ENCODE peak calls at places on chromosomes 7 and 10, in five cellular contexts. I is lung, T is fibroblast of lung, Z is endodermal cell, E is uterus. G is an unnamed sample. For H3K4me1, the result is how much of the 10 kb centered on the place peaks cover.

GRCh38 chr10:101797403-101798059 is 14.3 kb upstream of the NPM3 start:
- DNase-seq in I (no peak), T (no peak), Z (no peak), E (no peak), G (no peak)

GRCh38 chr10:18880530-18880929 is 168.1 kb upstream of the MALRD1 start:
- DNase-seq in I (no peak), T (no peak), Z (peak), E (no peak), G (peak)

GRCh38 chr7:42192072-42192471 is 44.9 kb downstream of the GLI3 start:
- DNase-seq in I (no peak), T (no peak), Z (no peak), E (no peak), G (no peak)

GRCh38 chr7:50832744-50833143 is 50.0 kb upstream of the GRB10 start:
- DNase-seq in I (no peak), T (peak), Z (no peak), E (no peak), G (no peak)

GRCh38 chr7:151051108-151051507 is 2.8 kb downstream of the ASIC3 start:
- DNase-seq in I (peak), T (peak), Z (peak), E (peak), G (peak)

GRCh38 chr7:36015733-36016132 is 137.3 kb upstream of the EEPD1 start:
- DNase-seq in I (no peak), T (peak), Z (no peak), E (no peak), G (no peak)

GRCh38 chr7:50068026-50068425 is 25.0 kb downstream of the ZPBP start:
- DNase-seq in I (no peak), T (peak), Z (no peak), E (no peak), G (peak)

GRCh38 chr7:77644774-77645173 is 51.5 kb upstream of the RSBN1L start:
- DNase-seq in I (no peak), T (no peak), Z (no peak), E (no peak), G (no peak)

GRCh38 chr7:118214051-118214832 is 10.3 kb upstream of the ANKRD7 start:
- DNase-seq in I (peak), T (peak), Z (no peak), E (peak), G (peak)

GRCh38 chr7:142669074-142669654 is 80.1 kb upstream of the PRSS1 start:
- DNase-seq in I (no peak), T (peak), Z (no peak), E (no peak), G (peak)

GRCh38 chr10:7133958-7134357 is 276.9 kb downstream of the SFMBT2 start:
- DNase-seq in I (no peak), T (no peak), Z (no peak), E (no peak), G (no peak)

GRCh38 chr10:7130191-7130911 is 280.5 kb downstream of the SFMBT2 start:
- DNase-seq in I (no peak), T (no peak), Z (no peak), E (no peak), G (no peak)

GRCh38 chr10:7133270-7133669 is 277.6 kb downstream of the SFMBT2 start:
- DNase-seq in I (no peak), T (peak), Z (no peak), E (no peak), G (no peak)

GRCh38 chr10:7134448-7134847 is 276.4 kb downstream of the SFMBT2 start:
- DNase-seq in I (peak), T (no peak), Z (no peak), E (no peak), G (no peak)

DNA sequence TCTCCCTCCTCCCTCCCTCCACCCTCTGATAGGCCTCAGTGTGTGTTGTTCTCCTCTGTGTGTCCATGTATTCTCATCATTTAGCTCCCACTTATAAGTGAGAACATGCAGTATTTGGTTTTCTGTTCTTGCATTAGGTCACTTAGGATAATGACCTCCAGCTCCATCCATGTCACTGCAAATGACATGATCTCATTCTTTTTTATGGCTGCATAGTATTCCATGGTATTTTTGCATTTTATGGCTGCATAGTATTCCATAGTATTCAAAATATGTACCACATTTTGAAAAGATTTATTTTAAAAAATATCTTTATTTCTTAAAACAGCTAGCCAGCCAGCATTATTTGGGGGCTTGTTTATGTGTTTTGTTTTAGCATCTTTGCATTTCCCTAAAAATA is 275.6 kb downstream of the SFMBT2 start:
- DNase-seq in I (no peak), T (no peak), Z (no peak), E (no peak), G (no peak)
- H3K4me1 ChIP-seq in I (under half), T (under half), Z (under half), E (under half), G (under half)

DNA sequence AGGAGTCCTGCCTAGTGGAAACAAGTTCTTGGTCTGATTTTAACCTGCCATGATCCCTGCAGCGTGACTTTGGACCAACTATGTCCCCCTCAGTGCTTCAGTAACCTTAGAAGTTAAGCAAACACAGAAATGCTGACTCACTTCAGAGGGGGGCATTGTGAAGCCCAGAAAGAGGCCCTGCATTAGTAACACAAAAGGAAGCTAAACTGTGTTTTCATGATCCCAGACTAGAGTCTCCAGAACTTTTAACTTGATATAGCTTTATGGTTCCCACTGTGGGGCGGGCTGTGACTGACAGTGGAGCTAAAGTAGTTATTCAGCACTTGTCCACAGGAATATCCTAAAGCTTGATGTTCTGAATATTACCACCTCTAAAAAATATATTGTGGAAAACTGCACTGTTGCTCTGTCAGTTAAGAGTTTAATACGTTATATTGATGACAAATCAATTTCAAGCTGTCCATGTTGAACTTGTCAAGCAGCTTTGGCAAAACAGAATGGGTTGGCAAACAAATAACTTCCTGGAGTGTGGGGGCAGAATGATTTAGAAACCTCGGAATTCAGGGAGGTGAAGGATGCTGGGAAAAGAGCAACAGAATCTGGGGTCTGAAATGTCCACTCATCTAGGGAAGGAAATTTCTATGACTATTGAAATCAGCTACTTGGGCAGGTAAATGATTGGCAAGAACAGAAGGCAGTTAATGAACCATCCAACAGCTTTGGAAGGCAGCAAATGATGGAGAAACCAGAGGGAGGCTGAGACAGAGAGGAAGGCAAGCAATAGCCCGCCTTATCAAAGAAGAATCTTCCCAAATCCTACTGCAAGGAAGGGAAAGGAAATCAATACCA is 95.2 kb upstream of the PALS2 start:
- DNase-seq in I (no peak), T (peak), Z (peak), E (peak), G (peak)
- TF ChIP-seq CTCF in I (no peak), T (no peak), Z (no peak), E (no peak), G (no peak)

DNA sequence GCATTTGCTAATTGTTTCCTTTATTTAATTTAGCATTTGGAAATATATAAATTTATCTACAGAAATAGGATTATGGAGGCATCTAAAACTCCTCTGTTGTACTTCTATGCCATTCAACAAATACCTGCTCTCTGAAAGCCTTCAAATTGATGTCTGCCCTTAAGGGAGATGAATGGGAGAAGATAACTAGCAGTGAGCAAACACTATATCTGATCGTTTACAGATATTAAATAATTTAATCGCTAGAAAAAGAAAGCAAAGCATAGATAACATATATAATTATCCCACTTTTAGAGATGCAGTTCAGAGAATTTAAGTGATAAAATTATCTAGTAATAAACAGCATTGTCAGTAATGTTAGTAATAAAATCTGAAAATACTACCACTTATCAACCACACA is 524.9 kb downstream of the NRG3 start:
- DNase-seq in I (no peak), T (no peak), Z (no peak), E (no peak), G (no peak)
- H3K4me1 ChIP-seq in I (under half), T (under half), Z (under half), E (under half), G (under half)

GRCh38 chr7:80098795-80099194 is 35.8 kb upstream of the GNAI1 start:
- DNase-seq in I (no peak), T (no peak), Z (peak), E (no peak), G (peak)
- TF ChIP-seq CTCF in I (no peak), T (no peak), Z (peak), E (no peak), G (peak)

DNA sequence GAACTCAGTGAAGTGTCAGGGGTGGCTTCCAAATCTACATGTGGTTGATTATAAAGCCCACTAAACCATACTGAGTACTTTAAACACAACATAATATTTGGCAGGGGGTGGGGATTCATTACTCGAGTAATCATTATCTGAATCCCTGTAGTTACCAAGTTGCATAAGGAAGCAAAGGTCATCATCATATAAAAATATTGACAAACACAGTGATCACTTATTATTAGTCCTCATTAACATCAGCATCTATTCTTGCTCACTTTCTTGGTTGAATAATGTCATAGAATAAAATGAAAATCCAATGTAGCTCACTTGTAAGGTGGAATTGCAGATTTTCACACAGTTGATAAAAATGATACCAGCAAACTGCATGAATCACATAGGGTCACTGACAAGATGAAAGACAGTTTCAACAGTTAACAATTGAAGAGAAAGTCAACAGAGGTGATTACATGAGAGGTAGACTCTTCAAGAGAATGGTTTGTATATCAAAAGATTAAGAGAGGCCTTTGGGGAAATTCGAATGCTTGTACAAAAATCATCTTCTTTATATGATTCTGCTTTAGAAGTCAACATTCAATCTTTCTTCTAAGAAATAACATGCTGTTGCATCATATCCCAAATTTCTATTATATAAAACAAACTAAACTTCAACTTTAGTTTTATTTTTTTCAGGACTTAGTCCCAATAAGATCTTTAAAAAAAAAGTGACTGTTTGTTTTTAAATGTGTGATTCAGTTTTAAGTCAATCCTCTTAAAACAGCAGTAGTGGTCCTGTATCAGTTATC is 185.5 kb upstream of the KLF14 start:
- DNase-seq in I (no peak), T (no peak), Z (no peak), E (no peak), G (no peak)
- H3K4me1 ChIP-seq in I (under half), T (half or more), Z (under half), E (under half), G (under half)

DNA sequence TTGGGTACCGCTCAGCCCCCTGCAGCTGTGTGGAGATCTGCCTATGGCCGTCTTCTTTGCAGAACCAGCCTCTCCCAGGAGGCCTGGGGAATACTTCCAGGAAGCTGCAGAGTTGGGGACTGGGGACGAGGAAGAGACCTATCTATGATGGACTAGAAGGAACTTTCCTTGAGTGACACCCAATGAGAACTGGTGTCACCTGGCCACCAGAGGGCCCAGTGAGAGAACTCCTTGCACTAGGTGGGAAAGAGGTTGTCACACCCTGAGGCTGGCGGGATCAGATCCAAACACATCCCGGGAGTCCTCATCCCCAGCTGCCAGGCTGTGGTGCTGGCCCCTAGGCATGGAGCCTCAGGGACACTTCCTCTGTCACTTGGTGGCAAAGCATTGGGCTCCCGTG is 4.9 kb upstream of the GRID2IP start:
- DNase-seq in I (no peak), T (no peak), Z (peak), E (no peak), G (peak)
- TF ChIP-seq CTCF in I (no peak), T (no peak), Z (peak), E (no peak), G (peak)

GRCh38 chr10:31694929-31695837 is 233.4 kb downstream of the ARHGAP12 start:
- DNase-seq in I (no peak), T (peak), Z (no peak), E (no peak), G (no peak)
- H3K4me1 ChIP-seq in I (under half), T (under half), Z (under half), E (under half), G (under half)

DNA sequence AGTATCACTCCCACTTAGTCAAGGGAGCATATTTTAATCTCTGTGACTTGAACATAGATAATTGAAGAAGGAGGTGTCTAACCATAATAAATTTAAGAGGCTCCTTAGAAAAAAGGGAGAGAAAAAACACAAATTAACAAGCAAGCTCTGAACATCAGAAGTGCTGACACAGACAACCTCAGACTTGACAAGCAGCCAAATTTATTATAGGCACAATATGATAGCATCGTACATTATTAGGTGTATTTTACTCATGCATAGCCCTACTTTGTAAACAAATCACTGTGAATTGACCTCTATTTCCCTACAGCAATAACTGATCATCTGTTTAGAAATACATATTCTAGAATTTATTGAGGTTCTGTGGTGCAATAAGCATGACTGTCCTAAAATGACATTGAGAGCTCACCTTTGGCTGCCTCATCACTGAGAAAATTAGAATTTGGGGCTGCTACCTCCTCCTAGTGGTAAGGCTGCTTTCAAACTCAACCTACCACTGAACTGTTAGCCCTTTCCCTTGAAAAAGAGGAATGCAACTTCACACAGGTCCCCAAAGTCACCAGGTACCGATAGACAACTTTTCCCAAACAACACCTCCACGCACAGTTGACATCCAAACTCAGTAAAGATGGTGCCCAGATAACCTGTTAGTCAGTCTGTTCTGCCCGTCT is 76.0 kb upstream of the SCIN start:
- DNase-seq in I (no peak), T (no peak), Z (peak), E (no peak), G (peak)
- TF ChIP-seq CTCF in I (no peak), T (no peak), Z (peak), E (no peak), G (peak)

GRCh38 chr7:130959743-130960207 is 225.8 kb upstream of the KLF14 start:
- DNase-seq in I (no peak), T (peak), Z (peak), E (no peak), G (peak)
- H3K4me1 ChIP-seq in I (under half), T (under half), Z (under half), E (under half), G (under half)

G was measured in GM23338.